ENCODE peak calls at places on chromosomes 11 and 22, in five cellular contexts. R is Right ventricle myocardium superior; S is HFF-Myc; B is CD4-positive, CD25-positive, alpha-beta regulatory T cell; A is iPS-NIHi11. J is an unnamed sample.

GRCh38 chr11:86383314-86383713 is 8.6 kb downstream of the CCDC81 start:
- DNase-seq in R (no peak), S (no peak), B (no peak), A (no peak), J (no peak)

GRCh38 chr11:110587129-110587528 is 125.1 kb downstream of the ARHGAP20 start:
- DNase-seq in R (no peak), S (no peak), B (no peak), A (no peak), J (no peak)

GRCh38 chr11:20161923-20162322 is 1.6 kb upstream of the DBX1 start:
- DNase-seq in R (no peak), S (no peak), B (no peak), A (no peak), J (no peak)

GRCh38 chr11:437228-437870 is 4.5 kb downstream of the ANO9 start:
- DNase-seq in R (no peak), S (no peak), B (no peak), A (peak), J (no peak)

GRCh38 chr22:20117656-20118571 is 888 bp upstream of the TRMT2A start:
- DNase-seq in R (peak), S (no peak), B (peak), A (no peak), J (no peak)

GRCh38 chr11:118277312-118277711 is 13.2 kb upstream of the MPZL2 start:
- DNase-seq in R (no peak), S (no peak), B (peak), A (peak), J (no peak)

GRCh38 chr22:42275970-42276369 is 5.5 kb upstream of the TCF20 start:
- DNase-seq in R (no peak), S (no peak), B (no peak), A (no peak), J (no peak)

GRCh38 chr11:104549019-104549418 is 349.2 kb downstream of the CASP12 start:
- DNase-seq in R (no peak), S (no peak), B (no peak), A (no peak), J (no peak)

GRCh38 chr11:79045811-79046304 is 395.0 kb downstream of the TENM4 start:
- DNase-seq in R (no peak), S (peak), B (no peak), A (no peak), J (no peak)

GRCh38 chr22:45302751-45303150 is 7.0 kb upstream of the FAM118A start:
- DNase-seq in R (no peak), S (no peak), B (no peak), A (no peak), J (no peak)

GRCh38 chr11:122796128-122796717 is 42.1 kb upstream of the CRTAM start:
- DNase-seq in R (peak), S (no peak), B (peak), A (peak), J (peak)

GRCh38 chr11:19880088-19880345 is 167.4 kb downstream of the NAV2 start:
- DNase-seq in R (no peak), S (no peak), B (no peak), A (no peak), J (no peak)

GRCh38 chr11:122686106-122686505 is 30.6 kb downstream of the UBASH3B start:
- DNase-seq in R (no peak), S (no peak), B (no peak), A (no peak), J (no peak)

GRCh38 chr11:114343493-114343892 is 47.3 kb downstream of the NNMT start:
- DNase-seq in R (no peak), S (no peak), B (no peak), A (no peak), J (no peak)

GRCh38 chr11:65316979-65317786 is 2.5 kb downstream of the CDC42EP2 start:
- DNase-seq in R (peak), S (peak), B (no peak), A (peak), J (no peak)

GRCh38 chr22:44422742-44423370 is 75.2 kb downstream of the RTL6 start:
- DNase-seq in R (no peak), S (no peak), B (no peak), A (no peak), J (no peak)

GRCh38 chr22:37843746-37844089 is 416 bp downstream of the ANKRD54 start:
- DNase-seq in R (peak), S (no peak), B (peak), A (peak), J (peak)

GRCh38 chr11:62883677-62884076 is 3.0 kb downstream of the SLC3A2 start:
- DNase-seq in R (no peak), S (no peak), B (no peak), A (no peak), J (no peak)

GRCh38 chr22:49230194-49230577 is 597.5 kb downstream of the BRD1 start:
- DNase-seq in R (no peak), S (no peak), B (no peak), A (peak), J (no peak)

GRCh38 chr11:1918436-1919315 is 827 bp upstream of the TNNT3 start:
- DNase-seq in R (no peak), S (no peak), B (peak), A (peak), J (no peak)

GRCh38 chr11:84022221-84022620 is 736.1 kb upstream of the CCDC90B start:
- DNase-seq in R (no peak), S (no peak), B (no peak), A (peak), J (no peak)

GRCh38 chr11:128692750-128693578 is 908 bp upstream of the FLI1 start:
- DNase-seq in R (peak), S (no peak), B (peak), A (no peak), J (peak)

GRCh38 chr11:94077568-94078293 is 50.9 kb upstream of the PANX1 start:
- DNase-seq in R (no peak), S (no peak), B (no peak), A (no peak), J (no peak)

GRCh38 chr11:64649304-64649703 is 58.3 kb downstream of the SLC22A12 start:
- DNase-seq in R (no peak), S (no peak), B (no peak), A (peak), J (no peak)

GRCh38 chr22:20578707-20579106 is 71.3 kb downstream of the MED15 start:
- DNase-seq in R (no peak), S (no peak), B (no peak), A (no peak), J (no peak)

GRCh38 chr22:24901448-24901847 is 45.0 kb downstream of the LHFPL7 start:
- DNase-seq in R (no peak), S (no peak), B (no peak), A (no peak), J (no peak)

GRCh38 chr22:34454598-34454997 is 534.3 kb upstream of the LARGE1 start:
- DNase-seq in R (no peak), S (no peak), B (no peak), A (no peak), J (no peak)

GRCh38 chr22:27130949-27131745 is 473.8 kb downstream of the MIAT start:
- DNase-seq in R (no peak), S (no peak), B (no peak), A (no peak), J (no peak)

GRCh38 chr11:59666969-59667368 is 1.9 kb downstream of the PATL1 start:
- DNase-seq in R (no peak), S (no peak), B (no peak), A (no peak), J (no peak)

GRCh38 chr11:96781082-96781481 is 391.3 kb downstream of the JRKL start:
- DNase-seq in R (no peak), S (no peak), B (no peak), A (no peak), J (no peak)

GRCh38 chr11:122720482-122720881 is 65.0 kb downstream of the UBASH3B start:
- DNase-seq in R (no peak), S (no peak), B (no peak), A (no peak), J (no peak)

GRCh38 chr22:23063539-23064380 is 6.6 kb upstream of the GNAZ start:
- DNase-seq in R (no peak), S (no peak), B (no peak), A (no peak), J (no peak)

GRCh38 chr11:111944651-111945051 is 7.5 kb downstream of the DIXDC1 start:
- DNase-seq in R (no peak), S (no peak), B (peak), A (no peak), J (no peak)

GRCh38 chr11:62061356-62062222 is 62.2 kb upstream of the INCENP start:
- DNase-seq in R (no peak), S (no peak), B (no peak), A (no peak), J (no peak)

GRCh38 chr11:112727341-112727841 is 233.8 kb upstream of the NCAM1 start:
- DNase-seq in R (no peak), S (no peak), B (no peak), A (no peak), J (no peak)

GRCh38 chr11:103448966-103449365 is 339.7 kb downstream of the DYNC2H1 start:
- DNase-seq in R (no peak), S (no peak), B (no peak), A (no peak), J (no peak)